ENCODE peak calls at places on chromosomes 7 and 10, in ten cellular contexts. K is kidney tubule cell; E is NCI-H1694; V is stromal cell of bone marrow; N is GM04504; Q is stimulated activated CD4-positive, alpha-beta T cell treated with anti-CD3 and anti-CD28 coated beads, TNF-alpha, amount 100 ng/mL, for 24 hours; L is amniotic stem cell; G is SW 1271; Z is AG04449; T is effector memory CD4-positive, alpha-beta T cell. M is an unnamed sample.

GRCh38 chr10:13956826-13957225 is 370.1 kb downstream of the PRPF18 start:
- DNase-seq in K (no peak), E (no peak), V (peak), N (peak), Q (no peak), L (no peak), G (no peak), Z (no peak), T (no peak), M (no peak)

GRCh38 chr10:78925800-78926319 is 142.9 kb upstream of the ZMIZ1 start:
- DNase-seq in K (peak), E (no peak), V (peak), N (peak), Q (no peak), L (peak), G (peak), Z (peak), T (no peak), M (no peak)

GRCh38 chr7:6016653-6016966 is 7.5 kb downstream of the AIMP2 start:
- DNase-seq in K (no peak), E (no peak), V (no peak), N (no peak), Q (no peak), L (no peak), G (no peak), Z (no peak), T (no peak), M (no peak)

GRCh38 chr7:140294454-140294853 is 103.9 kb downstream of the SLC37A3 start:
- DNase-seq in K (no peak), E (no peak), V (no peak), N (no peak), Q (no peak), L (no peak), G (no peak), Z (no peak), T (no peak), M (no peak)

GRCh38 chr10:48306870-48307531 is 524 bp downstream of the MAPK8 start:
- DNase-seq in K (peak), E (no peak), V (peak), N (peak), Q (peak), L (no peak), G (peak), Z (no peak), T (peak), M (peak)

GRCh38 chr10:113941140-113941539 is 86.7 kb downstream of the NHLRC2 start:
- DNase-seq in K (no peak), E (no peak), V (no peak), N (no peak), Q (no peak), L (no peak), G (no peak), Z (no peak), T (no peak), M (no peak)

GRCh38 chr10:119702482-119703041 is 23.3 kb upstream of the INPP5F start:
- DNase-seq in K (no peak), E (no peak), V (no peak), N (no peak), Q (no peak), L (no peak), G (no peak), Z (no peak), T (no peak), M (no peak)

GRCh38 chr10:35421553-35422178 is 85.4 kb downstream of the CCNY start:
- DNase-seq in K (peak), E (no peak), V (peak), N (peak), Q (no peak), L (peak), G (peak), Z (peak), T (no peak), M (no peak)

GRCh38 chr7:130481898-130482297 is 10.0 kb upstream of the MEST start:
- DNase-seq in K (peak), E (no peak), V (no peak), N (no peak), Q (no peak), L (no peak), G (no peak), Z (no peak), T (no peak), M (no peak)

M was measured in NCI-H446 treated with DMSO at 0.1 percent for 48 hours.